ENCODE peak calls at places on chromosomes 2 and 18, in nine cellular contexts. K is PC-3, T is astrocyte, N is fibroblast of lung, R is colonic mucosa, U is A549, Q is heart left ventricle, F is PC-9, J is IMR-90. C is an unnamed sample. For H3K4me1, the result is how much of the 10 kb centered on the place peaks cover.

GRCh38 chr18:905948-906415 is 1.3 kb downstream of the ADCYAP1 start:
- DNase-seq in K (no peak), T (no peak), N (no peak), R (no peak), U (no peak), Q (no peak), F (no peak), J (no peak), C (no peak)

GRCh38 chr2:63881208-63881607 is 39.5 kb downstream of the UGP2 start:
- DNase-seq in K (no peak), T (no peak), N (no peak), R (no peak), U (no peak), Q (no peak), F (no peak), J (no peak), C (no peak)

GRCh38 chr2:152335016-152335850 is at the start of gene FMNL2:
- DNase-seq in K (peak), T (peak), N (peak), R (peak), U (peak), Q (peak), F (peak), J (peak), C (peak)

GRCh38 chr18:46411862-46412690 is 244.9 kb downstream of the LOXHD1 start:
- DNase-seq in K (no peak), T (peak), N (peak), R (peak), U (no peak), Q (peak), F (no peak), J (no peak), C (peak)

GRCh38 chr2:190887089-190887488 is 6.5 kb downstream of the GLS start:
- DNase-seq in K (peak), T (peak), N (peak), R (no peak), U (peak), Q (no peak), F (peak), J (peak), C (no peak)

GRCh38 chr2:148022882-148023281 is 2.0 kb downstream of the MBD5 start:
- DNase-seq in K (no peak), T (no peak), N (no peak), R (no peak), U (no peak), Q (no peak), F (no peak), J (no peak), C (no peak)

GRCh38 chr2:11073251-11073650 is 82.0 kb upstream of the SLC66A3 start:
- DNase-seq in K (peak), T (no peak), N (no peak), R (peak), U (peak), Q (no peak), F (no peak), J (peak), C (peak)

GRCh38 chr2:12325806-12326205 is 390.9 kb upstream of the TRIB2 start:
- DNase-seq in K (peak), T (peak), N (peak), R (no peak), U (no peak), Q (no peak), F (no peak), J (peak), C (peak)

GRCh38 chr2:9975328-9975727 is 23.8 kb downstream of the GRHL1 start:
- DNase-seq in K (peak), T (peak), N (peak), R (no peak), U (peak), Q (no peak), F (peak), J (peak), C (no peak)

GRCh38 chr2:20604957-20605381 is 45.9 kb downstream of the HS1BP3 start:
- DNase-seq in K (peak), T (peak), N (peak), R (no peak), U (no peak), Q (no peak), F (no peak), J (peak), C (no peak)

GRCh38 chr18:3451989-3452749 is 2.2 kb downstream of the TGIF1 start:
- DNase-seq in K (peak), T (peak), N (peak), R (peak), U (peak), Q (peak), F (no peak), J (peak), C (peak)

GRCh38 chr18:39314595-39314994 is 1749.0 kb upstream of the CELF4 start:
- DNase-seq in K (no peak), T (no peak), N (no peak), R (no peak), U (no peak), Q (no peak), F (no peak), J (no peak), C (no peak)

GRCh38 chr2:30981519-30981918 is 156.7 kb downstream of the GALNT14 start:
- DNase-seq in K (no peak), T (no peak), N (no peak), R (no peak), U (no peak), Q (no peak), F (no peak), J (no peak), C (peak)

GRCh38 chr18:47981320-47981719 is 50.9 kb upstream of the SMAD2 start:
- DNase-seq in K (no peak), T (no peak), N (no peak), R (no peak), U (no peak), Q (no peak), F (no peak), J (no peak), C (no peak)

GRCh38 chr2:232386490-232386739 is 7.9 kb downstream of the ALPP start:
- DNase-seq in K (no peak), T (no peak), N (no peak), R (no peak), U (no peak), Q (no peak), F (no peak), J (no peak), C (no peak)

GRCh38 chr2:232441147-232441651 is 14.8 kb upstream of the ALPI start:
- DNase-seq in K (no peak), T (no peak), N (no peak), R (no peak), U (no peak), Q (no peak), F (no peak), J (no peak), C (no peak)

GRCh38 chr2:72980535-72981217 is 63.4 kb downstream of the EMX1 start:
- DNase-seq in K (peak), T (peak), N (peak), R (no peak), U (no peak), Q (peak), F (peak), J (peak), C (no peak)

GRCh38 chr18:22398464-22398863 is 19.3 kb downstream of the CTAGE1 start:
- DNase-seq in K (no peak), T (no peak), N (no peak), R (no peak), U (no peak), Q (no peak), F (no peak), J (no peak), C (no peak)

GRCh38 chr2:74267068-74267467 is 68.7 kb downstream of the MTHFD2 start:
- DNase-seq in K (peak), T (no peak), N (no peak), R (peak), U (peak), Q (no peak), F (peak), J (no peak), C (no peak)

GRCh38 chr2:28663359-28663758 is 88.3 kb upstream of the PPP1CB start:
- DNase-seq in K (peak), T (no peak), N (peak), R (no peak), U (peak), Q (no peak), F (peak), J (peak), C (no peak)

GRCh38 chr2:107412981-107413380 is 413.7 kb upstream of the RGPD4 start:
- DNase-seq in K (peak), T (peak), N (peak), R (no peak), U (no peak), Q (no peak), F (no peak), J (no peak), C (no peak)

GRCh38 chr18:75408554-75409506 is 18.7 kb downstream of the SMIM21 start:
- DNase-seq in K (peak), T (peak), N (peak), R (no peak), U (peak), Q (no peak), F (peak), J (peak), C (no peak)

GRCh38 chr2:2887772-2888387 is 489.7 kb downstream of the EIPR1 start:
- DNase-seq in K (no peak), T (no peak), N (no peak), R (no peak), U (no peak), Q (no peak), F (no peak), J (no peak), C (no peak)

GRCh38 chr2:46776687-46777327 is 138.8 kb downstream of the MCFD2 start:
- DNase-seq in K (peak), T (peak), N (peak), R (peak), U (peak), Q (peak), F (peak), J (peak), C (peak)

GRCh38 chr2:170814551-170815245 is 2.0 kb upstream of the GAD1 start:
- DNase-seq in K (no peak), T (no peak), N (no peak), R (no peak), U (no peak), Q (no peak), F (no peak), J (no peak), C (no peak)

GRCh38 chr2:121076885-121077549 is 208.0 kb downstream of the TFCP2L1 start:
- DNase-seq in K (peak), T (no peak), N (peak), R (peak), U (peak), Q (peak), F (peak), J (peak), C (peak)

GRCh38 chr2:60366178-60366577 is 187.3 kb downstream of the BCL11A start:
- DNase-seq in K (no peak), T (no peak), N (no peak), R (no peak), U (no peak), Q (peak), F (no peak), J (no peak), C (no peak)

GRCh38 chr2:121075006-121075545 is 209.9 kb downstream of the TFCP2L1 start:
- DNase-seq in K (peak), T (peak), N (peak), R (no peak), U (peak), Q (no peak), F (peak), J (peak), C (peak)

GRCh38 chr2:234691968-234692955 is 195.4 kb upstream of the ARL4C start:
- DNase-seq in K (no peak), T (no peak), N (no peak), R (no peak), U (no peak), Q (no peak), F (no peak), J (no peak), C (no peak)

GRCh38 chr2:234689911-234690379 is 193.1 kb upstream of the ARL4C start:
- DNase-seq in K (no peak), T (no peak), N (no peak), R (no peak), U (no peak), Q (no peak), F (no peak), J (no peak), C (no peak)

GRCh38 chr2:234687718-234688475 is 191.0 kb upstream of the ARL4C start:
- DNase-seq in K (no peak), T (no peak), N (no peak), R (no peak), U (no peak), Q (no peak), F (no peak), J (no peak), C (no peak)

GRCh38 chr2:234691226-234691600 is 194.3 kb upstream of the ARL4C start:
- DNase-seq in K (no peak), T (no peak), N (no peak), R (no peak), U (no peak), Q (no peak), F (no peak), J (no peak), C (no peak)

GRCh38 chr2:234690569-234691225 is 193.8 kb upstream of the ARL4C start:
- DNase-seq in K (peak), T (peak), N (peak), R (no peak), U (no peak), Q (no peak), F (peak), J (peak), C (no peak)
- H3K27ac ChIP-seq in K (peak), T (peak), N (no peak), R (no peak), U (peak), Q (no peak), F (no peak), J (peak), C (no peak)

GRCh38 chr2:26764078-26764887 is at the start of gene SLC35F6:
- DNase-seq in K (peak), T (peak), N (peak), R (peak), U (peak), Q (peak), F (peak), J (peak), C (peak)
- H3K4me1 ChIP-seq in K (under half), T (under half), N (under half), R (under half), U (half or more), Q (under half), F (under half), J (under half), C (under half)

DNA sequence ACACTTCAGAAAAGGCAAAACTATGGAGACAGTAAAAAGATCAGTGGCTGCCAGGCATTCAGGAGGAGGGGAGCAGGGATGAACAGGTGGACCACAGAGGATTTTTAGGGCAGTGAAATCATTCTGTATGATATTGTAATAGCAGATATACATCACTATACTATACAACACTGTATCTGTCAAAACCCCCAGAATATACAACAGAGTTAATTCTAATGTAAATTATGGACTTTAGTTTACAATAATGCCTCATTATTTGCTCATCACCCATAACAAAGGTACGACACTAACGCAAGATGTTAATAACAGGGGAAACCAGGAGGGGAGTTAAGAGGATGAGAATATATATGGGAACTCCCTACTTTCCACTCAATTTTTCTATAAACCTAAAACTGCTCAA is 28.8 kb downstream of the MAP3K2 start:
- DNase-seq in K (no peak), T (no peak), N (no peak), R (no peak), U (no peak), Q (no peak), F (no peak), J (no peak), C (no peak)
- H3K27ac ChIP-seq in K (peak), T (no peak), N (no peak), R (no peak), U (no peak), Q (no peak), F (no peak), J (no peak), C (no peak)

GRCh38 chr2:43268066-43268971 is 41.9 kb upstream of the ZFP36L2 start:
- DNase-seq in K (no peak), T (no peak), N (no peak), R (no peak), U (no peak), Q (peak), F (no peak), J (no peak), C (no peak)
- H3K4me1 ChIP-seq in K (under half), T (under half), N (under half), R (under half), U (under half), Q (half or more), F (under half), J (under half), C (under half)

GRCh38 chr2:15647622-15648590 is 56.2 kb downstream of the DDX1 start:
- DNase-seq in K (no peak), T (no peak), N (no peak), R (no peak), U (no peak), Q (no peak), F (no peak), J (no peak), C (no peak)
- H3K27ac ChIP-seq in K (no peak), T (no peak), N (no peak), R (no peak), U (no peak), Q (no peak), F (no peak), J (no peak), C (no peak)

GRCh38 chr18:58788470-58788869 is 76.2 kb upstream of the ZNF532 start:
- DNase-seq in K (peak), T (peak), N (peak), R (no peak), U (no peak), Q (no peak), F (peak), J (no peak), C (no peak)

GRCh38 chr18:58788971-58789797 is 75.5 kb upstream of the ZNF532 start:
- DNase-seq in K (peak), T (peak), N (peak), R (peak), U (peak), Q (peak), F (peak), J (peak), C (peak)

GRCh38 chr18:58785870-58786269 is 78.8 kb upstream of the ZNF532 start:
- DNase-seq in K (peak), T (no peak), N (no peak), R (no peak), U (peak), Q (no peak), F (no peak), J (no peak), C (no peak)

GRCh38 chr18:58789856-58790255 is 74.8 kb upstream of the ZNF532 start:
- DNase-seq in K (no peak), T (no peak), N (no peak), R (no peak), U (peak), Q (no peak), F (no peak), J (no peak), C (no peak)

GRCh38 chr18:58787750-58788149 is 76.9 kb upstream of the ZNF532 start:
- DNase-seq in K (no peak), T (peak), N (peak), R (no peak), U (peak), Q (no peak), F (no peak), J (no peak), C (no peak)
- H3K4me1 ChIP-seq in K (half or more), T (under half), N (under half), R (under half), U (half or more), Q (under half), F (half or more), J (under half), C (under half)

GRCh38 chr2:105373895-105374401 is 24.9 kb downstream of the FHL2 start:
- DNase-seq in K (no peak), T (no peak), N (no peak), R (no peak), U (no peak), Q (no peak), F (no peak), J (no peak), C (no peak)

GRCh38 chr2:105376010-105376409 is 22.8 kb downstream of the FHL2 start:
- DNase-seq in K (no peak), T (no peak), N (no peak), R (no peak), U (no peak), Q (peak), F (no peak), J (no peak), C (no peak)

GRCh38 chr2:105373344-105373781 is 25.5 kb downstream of the FHL2 start:
- DNase-seq in K (no peak), T (peak), N (peak), R (no peak), U (no peak), Q (peak), F (no peak), J (peak), C (peak)

GRCh38 chr2:105376789-105377231 is 22.0 kb downstream of the FHL2 start:
- DNase-seq in K (peak), T (peak), N (peak), R (no peak), U (no peak), Q (peak), F (no peak), J (peak), C (no peak)

DNA sequence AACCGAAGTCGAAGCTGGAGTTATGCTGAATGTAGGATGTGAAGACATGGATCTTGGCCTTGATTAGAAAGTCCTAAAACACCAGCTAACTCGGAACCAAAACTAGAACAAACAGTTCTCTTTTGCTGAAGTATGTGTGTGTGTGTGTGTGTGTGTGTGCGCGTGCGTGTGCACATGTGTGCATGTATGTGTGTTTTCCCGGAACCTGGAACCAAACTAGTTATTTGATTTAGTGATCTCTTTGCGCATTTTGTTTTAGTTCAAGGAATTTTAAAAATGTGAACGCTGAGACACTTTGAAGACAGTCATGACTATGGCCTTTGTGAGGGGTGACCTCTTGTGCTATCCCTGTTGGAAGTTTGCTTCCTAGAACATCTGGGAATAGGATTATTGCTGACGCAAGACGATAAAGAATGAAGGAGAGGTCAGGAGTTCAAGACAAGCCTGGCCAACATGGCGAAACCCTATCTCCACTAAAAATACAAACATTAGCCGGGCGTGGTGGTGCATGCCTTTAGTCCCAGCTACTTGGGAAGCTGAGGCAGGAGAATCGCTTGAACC is 23.8 kb downstream of the FHL2 start:
- DNase-seq in K (no peak), T (peak), N (peak), R (no peak), U (no peak), Q (no peak), F (no peak), J (peak), C (peak)
- H3K27ac ChIP-seq in K (no peak), T (peak), N (peak), R (no peak), U (peak), Q (peak), F (no peak), J (peak), C (peak)